ENCODE peak calls at places on chromosome 16, in ten cellular contexts. Q, N, Z, V, P, S, R, B, K and Y are unnamed samples.
A peak's percentile ranks its signal among the peaks of the same experiment; 100 is the strongest.

GRCh38 chr16:49015189-49015540 is 266.5 kb downstream of the CBLN1 start:
- DNase-seq in Q (no peak), N (no peak), Z (no peak), V (no peak), P (no peak), S (no peak), R (no peak), B (no peak), K (no peak), Y (no peak)

GRCh38 chr16:1460602-1461138 is 14.2 kb downstream of the CLCN7 start:
- DNase-seq in Q (peak; percentile 43), N (peak; percentile 9), Z (no peak), V (no peak), P (no peak), S (no peak), R (no peak), B (no peak), K (no peak), Y (no peak)

GRCh38 chr16:21650517-21650916 is 1.9 kb downstream of the IGSF6 start:
- DNase-seq in Q (no peak), N (no peak), Z (no peak), V (no peak), P (peak; percentile 73), S (no peak), R (no peak), B (no peak), K (no peak), Y (no peak)

GRCh38 chr16:1105888-1106620 is 10.0 kb upstream of the C1QTNF8 start:
- DNase-seq in Q (peak; percentile 79), N (peak; percentile 71), Z (no peak), V (peak; percentile 91), P (no peak), S (peak; percentile 50), R (peak; percentile 47), B (peak; percentile 64), K (no peak), Y (no peak)

GRCh38 chr16:56634715-56635440 is 2.4 kb downstream of the MT1M start:
- DNase-seq in Q (no peak), N (no peak), Z (no peak), V (no peak), P (no peak), S (no peak), R (no peak), B (no peak), K (no peak), Y (no peak)

GRCh38 chr16:81495321-81496234 is 51.0 kb downstream of the CMIP start:
- DNase-seq in Q (no peak), N (peak; percentile 62), Z (no peak), V (no peak), P (no peak), S (no peak), R (peak; percentile 66), B (no peak), K (no peak), Y (no peak)

GRCh38 chr16:16167927-16168326 is 55.4 kb downstream of the ABCC6 start:
- DNase-seq in Q (no peak), N (no peak), Z (no peak), V (no peak), P (no peak), S (no peak), R (no peak), B (no peak), K (no peak), Y (no peak)

GRCh38 chr16:12147681-12148479 is 171.3 kb downstream of the SNX29 start:
- DNase-seq in Q (no peak), N (no peak), Z (no peak), V (no peak), P (no peak), S (peak; percentile 81), R (peak; percentile 25), B (peak; percentile 34), K (no peak), Y (no peak)

GRCh38 chr16:9824191-9824590 is 358.0 kb downstream of the GRIN2A start:
- DNase-seq in Q (no peak), N (no peak), Z (no peak), V (no peak), P (no peak), S (no peak), R (no peak), B (no peak), K (no peak), Y (no peak)

GRCh38 chr16:21663889-21664647 is at the start of gene OTOA:
- DNase-seq in Q (no peak), N (no peak), Z (no peak), V (peak; percentile 24), P (no peak), S (no peak), R (no peak), B (no peak), K (no peak), Y (no peak)

GRCh38 chr16:67807148-67807682 is 526 bp downstream of the TSNAXIP1 start:
- DNase-seq in Q (no peak), N (no peak), Z (no peak), V (no peak), P (no peak), S (no peak), R (no peak), B (no peak), K (no peak), Y (no peak)

GRCh38 chr16:67805718-67806427 is 487 bp downstream of the RANBP10 start:
- DNase-seq in Q (no peak), N (no peak), Z (no peak), V (no peak), P (no peak), S (no peak), R (no peak), B (no peak), K (no peak), Y (no peak)

GRCh38 chr16:67803894-67804293 is 2.5 kb downstream of the RANBP10 start:
- DNase-seq in Q (no peak), N (no peak), Z (no peak), V (no peak), P (no peak), S (no peak), R (no peak), B (no peak), K (no peak), Y (no peak)

GRCh38 chr16:67806428-67807147 is at the start of the genes RANBP10 and TSNAXIP1:
- DNase-seq in Q (peak; percentile 97), N (peak; percentile 95), Z (peak; percentile 99), V (peak; percentile 99), P (peak; percentile 95), S (peak; percentile 98), R (peak; percentile 96), B (peak; percentile 95), K (peak; percentile 98), Y (peak; percentile 97)

GRCh38 chr16:67804853-67805542 is 1.4 kb downstream of the RANBP10 start:
- DNase-seq in Q (no peak), N (no peak), Z (peak; percentile 11), V (peak; percentile 68), P (no peak), S (no peak), R (no peak), B (peak; percentile 11), K (no peak), Y (no peak)
- H3K4me3 ChIP-seq in Q (peak overlapping the region; percentile 100), N (peak overlapping the region; percentile 95), Z (peak overlapping the region; percentile 96), V (peak overlapping the region; percentile 52), P (no peak overlapping the region), S (peak overlapping the region; percentile 93), R (peak overlapping the region; percentile 93), B (peak overlapping the region; percentile 99), K (peak overlapping the region; percentile 98), Y (peak overlapping the region; percentile 99)

GRCh38 chr16:30185141-30185682 is 1.8 kb downstream of the CORO1A start:
- DNase-seq in Q (no peak), N (peak; percentile 18), Z (no peak), V (no peak), P (no peak), S (no peak), R (peak; percentile 20), B (no peak), K (no peak), Y (no peak)
- H3K4me3 ChIP-seq in Q (no peak overlapping the region), N (peak overlapping the region; percentile 64), Z (no peak overlapping the region), V (no peak overlapping the region), P (peak overlapping the region; percentile 34), S (no peak overlapping the region), R (peak overlapping the region; percentile 75), B (no peak overlapping the region), K (no peak overlapping the region), Y (no peak overlapping the region)

GRCh38 chr16:2928796-2929195 is 17.1 kb downstream of the FLYWCH1 start:
- DNase-seq in Q (no peak), N (no peak), Z (no peak), V (no peak), P (no peak), S (no peak), R (no peak), B (no peak), K (no peak), Y (no peak)

GRCh38 chr16:2924901-2925820 is 13.4 kb downstream of the FLYWCH1 start:
- DNase-seq in Q (no peak), N (no peak), Z (no peak), V (no peak), P (no peak), S (no peak), R (no peak), B (peak; percentile 27), K (no peak), Y (no peak)

GRCh38 chr16:2926660-2927646 is 15.2 kb downstream of the FLYWCH1 start:
- DNase-seq in Q (peak; percentile 71), N (peak; percentile 82), Z (peak; percentile 76), V (peak; percentile 92), P (peak; percentile 95), S (peak; percentile 80), R (peak; percentile 87), B (peak; percentile 90), K (peak; percentile 85), Y (peak; percentile 51)

GRCh38 chr16:2929693-2930092 is 18.0 kb downstream of the FLYWCH1 start:
- DNase-seq in Q (no peak), N (no peak), Z (no peak), V (no peak), P (no peak), S (no peak), R (no peak), B (no peak), K (no peak), Y (no peak)

DNA sequence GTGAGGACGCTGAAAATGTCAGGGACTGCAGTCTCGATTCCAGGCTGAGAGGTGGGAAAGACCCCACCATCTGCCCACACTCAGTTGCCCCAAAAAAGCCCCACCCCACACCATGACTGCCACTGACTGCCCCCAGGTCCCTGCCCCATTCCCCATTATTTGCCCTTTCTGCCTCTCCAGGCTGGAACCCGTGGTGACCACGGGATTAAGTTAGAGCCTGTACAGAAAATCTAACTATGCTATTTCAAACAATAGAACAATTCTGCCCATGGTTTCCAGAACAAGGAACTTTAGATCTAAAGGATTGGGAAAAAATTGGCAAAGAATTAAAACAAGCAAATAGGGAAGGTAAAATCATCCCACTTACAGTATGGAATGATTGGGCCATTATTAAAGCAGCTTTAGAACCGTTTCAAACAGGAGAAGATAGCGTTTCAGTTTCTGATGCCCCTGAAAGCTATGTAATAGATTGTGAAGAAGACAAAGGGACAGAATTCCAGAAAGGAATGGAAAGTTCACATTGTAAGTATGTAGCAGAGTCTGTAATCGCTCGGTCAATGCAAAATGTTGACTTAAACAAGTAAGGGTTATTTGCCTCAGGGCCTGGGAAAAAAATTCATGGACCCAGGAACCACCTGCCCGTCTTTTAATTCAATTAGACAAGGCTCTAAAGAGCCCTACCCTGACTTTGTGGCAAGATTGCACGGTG is 14.4 kb downstream of the FLYWCH1 start:
- DNase-seq in Q (no peak), N (no peak), Z (no peak), V (no peak), P (no peak), S (no peak), R (no peak), B (no peak), K (no peak), Y (no peak)
- H3K4me3 ChIP-seq in Q (no peak overlapping the region), N (no peak overlapping the region), Z (no peak overlapping the region), V (no peak overlapping the region), P (no peak overlapping the region), S (no peak overlapping the region), R (no peak overlapping the region), B (no peak overlapping the region), K (no peak overlapping the region), Y (no peak overlapping the region)

GRCh38 chr16:58425245-58425644 is 33.0 kb downstream of the GINS3 start:
- DNase-seq in Q (no peak), N (no peak), Z (no peak), V (no peak), P (no peak), S (no peak), R (no peak), B (no peak), K (no peak), Y (no peak)
- H3K4me3 ChIP-seq in Q (no peak overlapping the region), N (no peak overlapping the region), Z (no peak overlapping the region), V (no peak overlapping the region), P (no peak overlapping the region), S (no peak overlapping the region), R (peak overlapping the region; percentile 59), B (no peak overlapping the region), K (no peak overlapping the region), Y (no peak overlapping the region)